ENCODE peak calls at places on chromosome 5, in ten cellular contexts. R is astrocyte of the spinal cord; P is skeletal muscle cell; O is CD8-positive, alpha-beta memory T cell; A is aorta; T is naive thymus-derived CD4-positive, alpha-beta T cell; J is neuronal stem cell; F is GM12865; X is endodermal cell; N is adipocyte. U is an unnamed sample.

GRCh38 chr5:174329738-174330137 is 284.2 kb downstream of the NSG2 start:
- DNase-seq in R (peak), N (peak), F (no peak), A (no peak), O (no peak), T (no peak), X (peak), J (no peak), P (no peak), U (no peak)

GRCh38 chr5:112923148-112923917 is 1.3 kb upstream of the REEP5 start:
- DNase-seq in N (no peak), A (no peak), J (no peak), X (no peak), O (peak), F (peak), P (no peak), R (no peak), T (peak), U (no peak)

GRCh38 chr5:160486573-160486972 is 64.9 kb downstream of the PTTG1 start:
- DNase-seq in F (peak), N (no peak), O (peak), A (no peak), X (no peak), J (no peak), P (no peak), R (no peak), T (no peak), U (no peak)

GRCh38 chr5:176647870-176648466 is 684 bp downstream of the TSPAN17 start:
- DNase-seq in J (no peak), X (peak), T (peak), R (peak), N (peak), P (no peak), F (no peak), A (no peak), O (peak), U (no peak)

GRCh38 chr5:141223112-141223783 is at the start of gene PCDHB14:
- DNase-seq in R (no peak), X (peak), P (no peak), O (no peak), T (peak), N (peak), J (peak), A (no peak), F (no peak), U (no peak)

GRCh38 chr5:80935811-80936385 is 24.3 kb upstream of the RASGRF2 start:
- DNase-seq in N (no peak), O (no peak), J (no peak), X (peak), T (no peak), A (no peak), F (no peak), P (no peak), R (no peak), U (no peak)

GRCh38 chr5:127517480-127518318 is at the start of gene PRRC1:
- DNase-seq in O (peak), J (peak), X (peak), A (peak), F (peak), N (peak), R (peak), P (peak), T (peak), U (no peak)

GRCh38 chr5:173290477-173291131 is 37.6 kb downstream of the STC2 start:
- DNase-seq in F (no peak), A (no peak), J (no peak), O (no peak), T (no peak), N (no peak), X (no peak), R (no peak), P (no peak), U (no peak)

GRCh38 chr5:155270737-155271136 is 257.2 kb downstream of the KIF4B start:
- DNase-seq in A (no peak), J (no peak), R (no peak), O (no peak), N (no peak), X (no peak), P (peak), T (no peak), F (no peak), U (no peak)

GRCh38 chr5:35919191-35919590 is 19.2 kb downstream of the CAPSL start:
- DNase-seq in A (no peak), N (peak), P (peak), O (no peak), J (no peak), R (peak), T (no peak), X (no peak), F (no peak), U (no peak)

GRCh38 chr5:38468202-38468656 is 88.2 kb downstream of the LIFR start:
- DNase-seq in O (no peak), R (peak), J (no peak), F (no peak), T (no peak), X (no peak), A (peak), N (peak), P (peak), U (no peak)

GRCh38 chr5:180860273-180860886 is 696 bp downstream of the ZFP62 start:
- DNase-seq in J (no peak), A (peak), O (peak), P (no peak), N (peak), X (peak), F (peak), T (peak), R (peak), U (no peak)

GRCh38 chr5:30765227-30765626 is 428.3 kb upstream of the CDH6 start:
- DNase-seq in N (peak), F (no peak), P (no peak), O (no peak), J (no peak), X (no peak), T (no peak), R (peak), A (no peak), U (peak)

GRCh38 chr5:138686668-138687067 is 66.6 kb upstream of the CTNNA1 start:
- DNase-seq in O (no peak), P (no peak), J (no peak), R (peak), F (no peak), X (no peak), N (no peak), A (no peak), T (no peak), U (no peak)

GRCh38 chr5:118996098-118996497 is 7.8 kb upstream of the DTWD2 start:
- DNase-seq in O (no peak), P (no peak), A (no peak), R (peak), N (no peak), F (no peak), X (no peak), T (no peak), J (no peak), U (no peak)

GRCh38 chr5:176843673-176844072 is 33.3 kb downstream of the UNC5A start:
- DNase-seq in T (no peak), O (no peak), R (no peak), N (no peak), F (no peak), J (no peak), X (no peak), P (no peak), A (no peak), U (no peak)

GRCh38 chr5:75342836-75343235 is 5.8 kb downstream of the HMGCR start:
- DNase-seq in O (no peak), X (no peak), R (no peak), A (no peak), P (no peak), T (no peak), J (no peak), N (no peak), F (no peak), U (no peak)

GRCh38 chr5:143434261-143435206 is 31.0 kb upstream of the NR3C1 start:
- DNase-seq in N (no peak), O (peak), A (no peak), X (no peak), R (no peak), F (peak), J (no peak), T (peak), P (no peak), U (no peak)

GRCh38 chr5:10293907-10294662 is 13.6 kb downstream of the CMBL start:
- DNase-seq in P (no peak), J (no peak), N (no peak), F (no peak), R (no peak), O (no peak), A (no peak), X (no peak), T (no peak), U (no peak)

GRCh38 chr5:140041492-140042421 is 1.3 kb downstream of the NRG2 start:
- DNase-seq in P (no peak), A (peak), X (peak), N (peak), F (peak), O (no peak), R (peak), T (no peak), J (no peak), U (no peak)

GRCh38 chr5:140039561-140039960 is 3.5 kb downstream of the NRG2 start:
- DNase-seq in X (no peak), F (peak), T (no peak), P (no peak), O (no peak), R (no peak), A (no peak), J (no peak), N (peak), U (no peak)

GRCh38 chr5:140040358-140040757 is 2.7 kb downstream of the NRG2 start:
- DNase-seq in A (no peak), R (no peak), P (no peak), J (no peak), T (no peak), X (no peak), F (no peak), O (no peak), N (no peak), U (no peak)

GRCh38 chr5:140042551-140043507 is at the start of gene NRG2:
- DNase-seq in N (peak), F (peak), J (peak), P (no peak), O (peak), A (peak), X (peak), T (peak), R (peak), U (no peak)

DNA sequence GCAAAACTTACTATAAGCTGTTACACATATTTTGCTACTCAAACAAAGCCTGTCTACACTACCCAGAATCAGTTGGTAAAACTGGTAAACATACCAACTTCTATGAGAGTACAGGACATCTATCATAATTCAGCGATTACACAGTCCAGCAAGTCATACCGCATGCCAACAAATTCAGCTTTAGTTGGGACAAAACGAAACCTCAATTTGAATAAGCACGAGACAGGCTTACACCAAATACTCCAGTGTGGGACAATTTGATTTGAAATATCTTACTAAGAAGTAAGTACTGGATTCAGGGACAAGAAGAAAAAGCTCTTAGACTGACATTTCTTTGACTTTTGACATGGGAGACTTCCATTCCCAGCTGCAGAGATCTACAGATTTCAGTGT is 2.0 kb downstream of the NRG2 start:
- DNase-seq in A (no peak), X (no peak), R (no peak), T (no peak), P (no peak), O (no peak), F (peak), N (no peak), J (no peak), U (no peak)
- H3K4me3 ChIP-seq in A (no peak), X (peak), R (no peak), T (no peak), P (no peak), O (no peak), F (peak), N (peak), J (no peak), U (peak)

GRCh38 chr5:59661939-59662615 is 231.4 kb downstream of the PDE4D start:
- DNase-seq in P (no peak), J (no peak), O (no peak), X (peak), F (peak), A (no peak), R (peak), N (no peak), T (no peak), U (no peak)
- H3K4me3 ChIP-seq in P (no peak), J (no peak), O (no peak), X (no peak), F (peak), A (no peak), R (no peak), N (no peak), T (no peak), U (peak)

GRCh38 chr5:73519531-73520283 is 21.5 kb downstream of the BTF3 start:
- DNase-seq in T (peak), N (peak), X (peak), J (peak), A (peak), F (peak), O (peak), P (peak), R (peak), U (no peak)
- H3K4me3 ChIP-seq in T (no peak), N (no peak), X (no peak), J (no peak), A (no peak), F (no peak), O (no peak), P (no peak), R (no peak), U (no peak)

DNA sequence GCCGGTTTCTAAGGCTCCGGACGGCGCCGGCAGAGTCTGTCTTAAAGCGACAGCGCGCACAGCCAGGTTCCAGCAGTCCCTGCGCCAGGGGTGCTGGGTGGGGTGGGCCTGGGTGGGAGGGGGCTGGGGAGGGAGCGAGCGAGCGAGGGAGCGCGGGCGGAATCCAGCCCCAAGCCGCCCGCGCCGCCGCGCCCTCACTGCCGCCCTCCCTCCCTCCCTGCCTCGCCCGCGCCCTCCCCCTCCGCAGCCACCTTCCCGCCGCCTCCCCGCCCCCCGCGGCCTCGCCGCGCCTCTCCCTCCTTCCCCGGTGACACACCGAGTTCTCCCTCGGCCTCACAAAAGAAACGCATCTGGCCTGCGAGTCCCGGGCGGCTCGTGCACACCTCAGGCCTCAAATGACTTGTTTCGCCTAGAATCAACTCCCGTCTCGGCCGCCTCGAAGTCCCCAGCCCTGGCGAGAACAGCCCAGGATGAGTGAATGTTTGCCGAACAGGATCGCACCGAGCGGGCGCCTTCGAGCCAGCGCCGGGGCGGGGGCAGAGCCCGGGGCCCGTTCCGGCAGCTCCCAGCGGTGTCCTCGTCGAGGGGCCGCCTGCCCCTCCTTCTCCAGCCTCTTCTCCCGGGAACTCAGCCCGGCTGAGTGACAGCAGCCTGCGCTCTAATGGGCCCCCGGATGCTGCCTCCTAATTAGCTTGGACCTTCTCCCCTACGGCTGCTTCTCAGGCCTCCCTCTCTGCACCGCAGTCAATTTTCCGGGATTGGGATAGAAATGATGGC is at the start of gene PITX1:
- DNase-seq in O (no peak), N (peak), P (peak), T (no peak), X (peak), F (peak), J (peak), R (no peak), A (no peak), U (no peak)
- H3K4me3 ChIP-seq in O (peak), N (peak), P (peak), T (peak), X (peak), F (peak), J (peak), R (peak), A (peak), U (peak)

GRCh38 chr5:149206524-149207141 is 65.0 kb upstream of the AFAP1L1 start:
- DNase-seq in R (no peak), F (no peak), A (no peak), X (no peak), T (no peak), O (no peak), J (no peak), P (no peak), N (no peak), U (no peak)
- H3K4me3 ChIP-seq in R (no peak), F (no peak), A (no peak), X (no peak), T (no peak), O (no peak), J (no peak), P (no peak), N (no peak), U (no peak)

DNA sequence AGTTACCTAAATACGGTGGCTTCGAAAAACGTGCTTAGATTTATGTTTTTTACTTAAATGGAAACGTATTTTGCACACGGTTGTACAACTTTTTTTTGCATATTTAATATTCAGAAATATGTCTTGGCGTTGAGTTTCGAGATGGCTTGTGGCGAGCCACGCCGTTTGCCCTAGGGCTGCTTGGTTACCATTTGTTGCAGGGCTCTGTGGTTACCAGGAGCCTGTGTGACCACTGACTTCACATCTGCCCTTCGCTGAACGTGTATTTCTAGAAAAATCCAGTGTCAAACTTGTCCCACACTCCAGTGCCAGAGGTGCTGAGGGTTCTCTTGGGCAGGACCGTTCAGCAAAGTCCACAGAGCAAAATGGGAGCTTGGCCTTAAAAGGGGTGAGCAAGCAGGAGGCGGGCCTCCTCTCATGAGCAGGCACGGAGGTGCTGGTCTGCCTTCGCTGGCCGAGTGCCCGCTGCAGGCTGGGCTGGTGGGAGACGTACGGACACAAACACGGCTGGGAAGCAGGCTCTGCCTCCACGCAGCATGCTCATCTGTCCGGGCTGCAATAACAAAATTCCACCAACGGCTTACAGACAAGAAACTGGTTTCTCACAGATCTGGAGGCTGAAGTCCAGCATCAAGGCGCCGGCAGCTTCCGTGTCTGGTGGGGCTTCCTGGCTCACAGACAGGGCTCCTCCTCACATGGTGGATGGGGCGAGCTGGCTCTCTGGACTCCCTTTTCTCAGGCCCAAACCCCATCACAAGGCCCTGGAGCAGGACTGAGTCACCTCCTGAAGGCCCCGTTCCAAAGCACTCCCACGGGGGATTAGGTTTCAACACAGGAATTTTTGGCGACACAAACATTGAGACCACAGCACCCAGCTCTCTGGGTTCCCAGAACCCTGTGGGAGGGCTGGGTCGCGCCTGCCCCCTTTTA is 5.4 kb downstream of the MRPL36 start:
- DNase-seq in P (peak), J (no peak), N (peak), T (no peak), X (no peak), O (no peak), F (no peak), A (peak), R (peak), U (no peak)
- H3K4me3 ChIP-seq in P (no peak), J (peak), N (no peak), T (no peak), X (no peak), O (no peak), F (peak), A (no peak), R (no peak), U (no peak)

DNA sequence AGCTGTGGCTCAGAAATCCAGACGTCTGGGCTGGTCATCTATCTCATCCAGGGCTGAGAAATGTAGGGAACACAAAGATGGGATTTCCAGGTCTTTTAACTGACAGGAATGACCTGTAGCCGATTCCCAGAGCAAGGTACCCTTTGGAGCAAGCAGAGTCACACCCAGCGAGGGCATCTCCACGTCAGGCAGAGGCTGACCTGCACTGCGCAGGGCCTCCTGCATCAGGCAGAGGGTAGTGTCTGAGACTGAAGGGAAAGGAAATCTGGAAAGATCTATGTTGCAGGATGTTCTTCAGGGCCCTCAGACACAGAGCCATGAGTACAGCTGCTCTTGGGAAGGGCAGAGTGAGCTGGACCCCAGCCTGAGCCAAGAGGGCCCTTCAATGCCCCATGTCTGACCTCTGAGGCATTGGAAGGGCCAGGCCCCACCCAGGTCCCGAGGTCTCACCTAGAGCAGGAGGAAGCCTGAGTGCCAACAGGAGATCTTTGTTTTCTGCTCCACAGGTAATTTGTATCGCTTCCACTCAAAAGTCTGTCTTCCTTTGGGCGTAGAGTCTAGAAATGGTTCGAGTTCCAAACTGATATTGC is 278.7 kb downstream of the FSTL4 start:
- DNase-seq in O (no peak), A (no peak), T (no peak), J (no peak), R (no peak), F (no peak), P (no peak), N (no peak), X (no peak), U (no peak)
- H3K4me3 ChIP-seq in O (no peak), A (no peak), T (no peak), J (no peak), R (no peak), F (no peak), P (no peak), N (no peak), X (no peak), U (no peak)

U was measured in epithelial cell of proximal tubule.